ENCODE peak calls at places on chromosomes 13 and 19, in nine cellular contexts. K is stimulated activated CD4-positive, alpha-beta T cell treated with anti-CD3 and anti-CD28 coated beads, TNF-alpha, amount 100 ng/mL, for 48 hours; T is mesendoderm; P is esophagus squamous epithelium; Z is activated T-helper 1 cell treated with Interleukin-2 at 50 U/mL for 16 hours; J is activated naive CD4-positive, alpha-beta T cell; M is frontal cortex; I is left ventricle myocardium superior; W is iPS DF 6.9. L is an unnamed sample.

GRCh38 chr13:79604752-79605151 is 123.8 kb downstream of the NDFIP2 start:
- DNase-seq in K (no peak), Z (no peak), P (no peak), W (no peak), I (no peak), J (no peak), T (peak), M (no peak), L (no peak)

GRCh38 chr13:103803349-103803748 is 737.1 kb upstream of the SLC10A2 start:
- DNase-seq in I (no peak), Z (no peak), M (no peak), T (no peak), K (no peak), P (no peak), J (no peak), W (no peak), L (no peak)

GRCh38 chr19:16198363-16198636 is 589 bp downstream of the AP1M1 start:
- DNase-seq in K (no peak), T (no peak), I (no peak), M (no peak), Z (no peak), J (no peak), W (no peak), P (no peak), L (no peak)

GRCh38 chr13:20407759-20408158 is 117.9 kb downstream of the CRYL1 start:
- DNase-seq in T (no peak), M (no peak), Z (no peak), I (no peak), K (no peak), J (no peak), W (no peak), P (no peak), L (no peak)

GRCh38 chr13:75356426-75356825 is 125.5 kb downstream of the TBC1D4 start:
- DNase-seq in M (no peak), Z (no peak), P (no peak), I (no peak), T (no peak), W (no peak), J (no peak), K (no peak), L (no peak)

GRCh38 chr13:113929628-113930615 is 44.0 kb downstream of the C13orf46 start:
- DNase-seq in K (no peak), Z (no peak), J (no peak), M (no peak), I (no peak), T (no peak), W (no peak), P (no peak), L (peak)

GRCh38 chr13:106867249-106867648 is 299.3 kb upstream of the ARGLU1 start:
- DNase-seq in P (no peak), K (no peak), T (no peak), J (no peak), Z (no peak), W (no peak), I (no peak), M (peak), L (no peak)

GRCh38 chr19:48628486-48629296 is 8.5 kb downstream of the DBP start:
- DNase-seq in W (no peak), J (no peak), Z (no peak), P (no peak), I (no peak), K (no peak), M (no peak), T (no peak), L (peak)

L was measured in ureter.